ENCODE peak calls at places on chromosomes 4 and X, in seven cellular contexts. J, R, U, L, F, Y and N are unnamed samples.

GRCh38 chr4:7155611-7156071 is 36.7 kb upstream of the SORCS2 start:
- DNase-seq in J (no peak), R (no peak), U (no peak), L (no peak), F (peak), Y (peak), N (no peak)

GRCh38 chr4:134862116-134862515 is 660.5 kb upstream of the PABPC4L start:
- DNase-seq in J (no peak), R (no peak), U (no peak), L (no peak), F (no peak), Y (no peak), N (no peak)

GRCh38 chrX:120739300-120739699 is 109.4 kb upstream of the C1GALT1C1 start:
- DNase-seq in J (no peak), R (no peak), U (no peak), L (no peak), F (no peak), Y (no peak), N (no peak)

GRCh38 chr4:52911684-52912294 is 49.7 kb downstream of the RASL11B start:
- DNase-seq in J (peak), R (no peak), U (peak), L (peak), F (peak), Y (peak), N (peak)

GRCh38 chrX:46595084-46595483 is 21.5 kb downstream of the CHST7 start:
- DNase-seq in J (no peak), R (no peak), U (no peak), L (no peak), F (no peak), Y (no peak), N (no peak)

GRCh38 chr4:177128306-177128705 is 181.4 kb upstream of the NEIL3 start:
- DNase-seq in J (no peak), R (peak), U (peak), L (no peak), F (peak), Y (no peak), N (no peak)

GRCh38 chr4:36053931-36054330 is 190.4 kb downstream of the ARAP2 start:
- DNase-seq in J (no peak), R (no peak), U (no peak), L (no peak), F (no peak), Y (no peak), N (no peak)

GRCh38 chr4:78656968-78657445 is 105.4 kb downstream of the ANXA3 start:
- DNase-seq in J (no peak), R (no peak), U (no peak), L (no peak), F (no peak), Y (peak), N (no peak)

GRCh38 chr4:143395054-143395453 is 58.4 kb downstream of the GAB1 start:
- DNase-seq in J (no peak), R (no peak), U (no peak), L (no peak), F (no peak), Y (no peak), N (no peak)

GRCh38 chr4:18012807-18013462 is 8.6 kb downstream of the LCORL start:
- DNase-seq in J (no peak), R (no peak), U (no peak), L (no peak), F (no peak), Y (no peak), N (no peak)

GRCh38 chr4:71550220-71551190 is 211.7 kb downstream of the SLC4A4 start:
- DNase-seq in J (peak), R (no peak), U (peak), L (no peak), F (peak), Y (no peak), N (no peak)

GRCh38 chr4:87069037-87069742 is 134.4 kb downstream of the AFF1 start:
- DNase-seq in J (no peak), R (no peak), U (no peak), L (no peak), F (no peak), Y (no peak), N (no peak)

GRCh38 chrX:21985332-21985777 is 44.8 kb downstream of the SMS start:
- DNase-seq in J (peak), R (peak), U (peak), L (peak), F (peak), Y (peak), N (peak)

GRCh38 chrX:9542106-9542764 is 77.4 kb downstream of the TBL1X start:
- DNase-seq in J (no peak), R (no peak), U (no peak), L (no peak), F (peak), Y (no peak), N (no peak)

GRCh38 chrX:78104447-78105176 is 564 bp downstream of the PGK1 start:
- DNase-seq in J (peak), R (peak), U (peak), L (peak), F (peak), Y (peak), N (peak)

GRCh38 chrX:1883772-1884171 is 268.9 kb downstream of the ASMT start:
- DNase-seq in J (peak), R (no peak), U (no peak), L (no peak), F (no peak), Y (no peak), N (no peak)

GRCh38 chr4:155319506-155319905 is 57.3 kb downstream of the MAP9 start:
- DNase-seq in J (no peak), R (no peak), U (no peak), L (no peak), F (no peak), Y (no peak), N (no peak)

GRCh38 chr4:160180206-160180605 is 1077.3 kb downstream of the RAPGEF2 start:
- DNase-seq in J (peak), R (no peak), U (no peak), L (no peak), F (no peak), Y (no peak), N (no peak)

DNA sequence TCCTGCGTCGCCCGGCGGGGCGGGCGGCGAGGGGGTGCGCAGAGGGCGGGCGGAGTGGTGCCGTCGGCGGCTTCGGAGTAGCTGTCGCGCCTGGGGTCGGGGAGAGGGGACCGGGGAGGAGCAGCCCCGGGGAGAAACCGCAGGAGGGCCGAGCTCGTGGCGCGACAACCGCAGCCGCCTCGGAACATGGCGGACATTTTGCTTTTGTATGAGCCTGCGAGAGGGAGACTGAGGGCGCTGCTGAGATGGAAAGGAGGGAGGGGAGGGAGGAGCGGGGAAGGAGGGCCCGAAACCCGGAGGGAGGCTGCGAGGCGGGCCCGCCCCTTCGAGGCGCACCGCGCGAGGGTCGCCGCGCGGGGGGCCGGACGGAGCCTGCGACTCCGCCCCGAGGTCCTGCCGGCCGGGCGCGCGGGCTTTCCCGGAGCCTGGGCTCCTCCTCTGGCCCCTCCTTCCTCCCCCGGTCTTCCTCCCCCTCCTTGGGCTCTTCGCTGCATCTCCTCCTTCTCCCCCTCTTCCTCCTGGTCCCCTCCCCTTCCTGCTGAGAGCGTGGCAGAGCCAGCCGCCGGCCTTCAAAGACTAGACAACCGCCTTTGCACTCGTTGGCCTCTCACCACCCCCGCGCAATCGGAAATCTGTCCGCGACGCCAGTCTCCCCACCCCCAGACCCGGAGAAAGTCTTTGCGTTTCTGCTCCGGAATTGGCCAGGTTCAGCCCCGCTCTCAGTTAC is 1.1 kb downstream of the INTS6L start:
- DNase-seq in J (peak), R (peak), U (peak), L (peak), F (peak), Y (peak), N (peak)
- TF ChIP-seq CTCF in J (no peak), R (no peak), U (no peak), L (no peak), F (no peak), Y (no peak), N (no peak)

GRCh38 chrX:12747433-12747832 is 43.8 kb upstream of the PRPS2 start:
- DNase-seq in J (no peak), R (no peak), U (no peak), L (no peak), F (no peak), Y (no peak), N (no peak)
- TF ChIP-seq CTCF in J (no peak), R (no peak), U (no peak), L (no peak), F (no peak), Y (no peak), N (no peak)

GRCh38 chr4:57158762-57159161 is 48.6 kb upstream of the IGFBP7 start:
- DNase-seq in J (no peak), R (no peak), U (no peak), L (no peak), F (peak), Y (no peak), N (no peak)

GRCh38 chr4:57159866-57160265 is 49.7 kb upstream of the IGFBP7 start:
- DNase-seq in J (no peak), R (no peak), U (no peak), L (no peak), F (peak), Y (no peak), N (no peak)

GRCh38 chr4:57156242-57156990 is 46.2 kb upstream of the IGFBP7 start:
- DNase-seq in J (no peak), R (no peak), U (no peak), L (no peak), F (no peak), Y (no peak), N (no peak)

GRCh38 chr4:57157611-57158137 is 47.5 kb upstream of the IGFBP7 start:
- DNase-seq in J (no peak), R (no peak), U (no peak), L (no peak), F (no peak), Y (no peak), N (no peak)

GRCh38 chr4:57158221-57158620 is 48.0 kb upstream of the IGFBP7 start:
- DNase-seq in J (no peak), R (no peak), U (no peak), L (no peak), F (peak), Y (no peak), N (no peak)
- TF ChIP-seq CTCF in J (no peak), R (no peak), U (no peak), L (no peak), F (peak), Y (no peak), N (no peak)

GRCh38 chr4:108492816-108493595 is 127.4 kb upstream of the RPL34 start:
- DNase-seq in J (peak), R (no peak), U (peak), L (no peak), F (peak), Y (no peak), N (peak)
- TF ChIP-seq CTCF in J (peak), R (peak), U (peak), L (no peak), F (peak), Y (no peak), N (peak)

DNA sequence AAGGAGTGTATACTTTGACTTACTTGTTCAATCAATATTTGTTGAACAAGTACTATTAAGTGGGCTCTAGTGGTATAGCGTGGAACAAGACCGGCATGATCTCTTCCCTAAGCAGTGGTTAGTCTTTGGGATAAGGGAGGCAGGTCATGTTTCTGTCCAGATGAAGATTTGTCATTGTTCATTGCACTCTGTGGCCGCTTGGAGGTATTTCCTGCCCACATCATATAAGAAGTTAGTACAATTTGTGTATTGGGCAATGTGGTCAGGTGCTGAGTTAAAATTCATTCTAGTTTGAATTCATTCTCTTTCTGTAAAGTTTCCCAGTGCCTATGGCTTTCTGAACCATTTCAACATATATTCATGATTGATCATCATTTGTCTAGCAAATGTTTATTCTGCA is 101.1 kb upstream of the SHISA3 start:
- DNase-seq in J (no peak), R (no peak), U (no peak), L (no peak), F (peak), Y (no peak), N (no peak)
- TF ChIP-seq CTCF in J (no peak), R (no peak), U (no peak), L (no peak), F (no peak), Y (no peak), N (no peak)